ENCODE peak calls at places on chromosomes 11 and 22, in five cellular contexts. J is HFFc6, E is NCI-H1092 treated with DMSO at 0.1 percent for 48 hours, R is globus pallidus, K is anterior cingulate cortex. A is an unnamed sample.

GRCh38 chr22:46086577-46087335 is 63.6 kb upstream of the PPARA start:
- DNase-seq in E (no peak), R (peak), J (no peak), K (no peak), A (no peak)

GRCh38 chr11:67275606-67276409 is 9.5 kb downstream of the GRK2 start:
- DNase-seq in J (no peak), K (no peak), R (no peak), E (no peak), A (no peak)

GRCh38 chr11:67033661-67034166 is 10.8 kb downstream of the SYT12 start:
- DNase-seq in K (peak), E (no peak), J (peak), R (peak), A (peak)

GRCh38 chr11:61092280-61092766 is 10.0 kb upstream of the CD5 start:
- DNase-seq in K (no peak), E (no peak), R (no peak), J (no peak), A (no peak)

GRCh38 chr22:38758276-38758945 is 2.6 kb upstream of the SUN2 start:
- DNase-seq in K (no peak), J (no peak), E (no peak), R (no peak), A (no peak)

GRCh38 chr11:9530901-9531625 is 42.4 kb upstream of the WEE1 start:
- DNase-seq in E (no peak), K (no peak), J (no peak), R (no peak), A (no peak)

GRCh38 chr11:2348986-2349385 is 28.1 kb upstream of the CD81 start:
- DNase-seq in K (no peak), E (no peak), R (no peak), J (peak), A (no peak)

GRCh38 chr11:116948375-116948774 is 111.0 kb upstream of the APOA1 start:
- DNase-seq in J (no peak), K (no peak), E (no peak), R (no peak), A (no peak)

GRCh38 chr11:68374531-68374930 is 62.1 kb downstream of the LRP5 start:
- DNase-seq in K (no peak), R (no peak), J (no peak), E (no peak), A (no peak)

GRCh38 chr11:61833478-61833877 is 5.4 kb downstream of the FADS2 start:
- DNase-seq in R (no peak), E (no peak), J (no peak), K (no peak), A (no peak)

GRCh38 chr11:21105196-21105917 is 436.0 kb downstream of the NELL1 start:
- DNase-seq in K (no peak), E (no peak), J (no peak), R (no peak), A (no peak)

GRCh38 chr11:19828382-19829108 is 115.9 kb downstream of the NAV2 start:
- DNase-seq in R (no peak), E (no peak), J (no peak), K (no peak), A (no peak)

GRCh38 chr11:22460181-22460580 is 122.0 kb downstream of the SLC17A6 start:
- DNase-seq in K (no peak), J (no peak), E (no peak), R (no peak), A (no peak)

GRCh38 chr11:45056529-45056928 is 89.9 kb upstream of the PRDM11 start:
- DNase-seq in K (no peak), R (no peak), E (no peak), J (no peak), A (no peak)

GRCh38 chr22:49824185-49824925 is 3.3 kb downstream of the BRD1 start:
- DNase-seq in E (no peak), J (no peak), R (no peak), K (no peak), A (no peak)

GRCh38 chr11:2400761-2401435 is 348 bp downstream of the TSSC4 start:
- DNase-seq in J (no peak), R (no peak), K (no peak), E (no peak), A (no peak)

GRCh38 chr11:2810401-2811205 is 75.0 kb downstream of the CDKN1C start:
- DNase-seq in R (no peak), E (no peak), K (no peak), J (no peak), A (no peak)

GRCh38 chr22:27116295-27116694 is 458.9 kb downstream of the MIAT start:
- DNase-seq in E (peak), K (no peak), R (no peak), J (no peak), A (no peak)

GRCh38 chr11:76076749-76077148 is 129.6 kb downstream of the WNT11 start:
- DNase-seq in K (no peak), J (no peak), R (no peak), E (no peak), A (no peak)

GRCh38 chr11:59866397-59866796 is at the start of gene TCN1:
- DNase-seq in R (no peak), K (no peak), J (no peak), E (no peak), A (no peak)

GRCh38 chr11:7677801-7678201 is 4.5 kb upstream of the CYB5R2 start:
- DNase-seq in K (no peak), E (no peak), J (peak), R (no peak), A (no peak)

GRCh38 chr22:38740116-38740723 is 15.6 kb downstream of the SUN2 start:
- DNase-seq in J (no peak), E (no peak), K (no peak), R (no peak), A (no peak)

GRCh38 chr22:42920101-42920820 is 63.2 kb upstream of the ARFGAP3 start:
- DNase-seq in R (no peak), E (no peak), J (peak), K (no peak), A (no peak)

GRCh38 chr11:46237248-46238077 is 40.0 kb upstream of the CREB3L1 start:
- DNase-seq in E (no peak), K (peak), R (no peak), J (peak), A (no peak)

GRCh38 chr11:129998905-129999304 is 3.7 kb downstream of the PRDM10 start:
- DNase-seq in E (no peak), R (no peak), J (no peak), K (no peak), A (no peak)

GRCh38 chr11:71466358-71466757 is 13.4 kb downstream of the NADSYN1 start:
- DNase-seq in J (no peak), E (no peak), K (no peak), R (no peak), A (no peak)

GRCh38 chr22:27468712-27469111 is 332.8 kb downstream of the MN1 start:
- DNase-seq in K (no peak), R (no peak), E (no peak), J (no peak), A (no peak)

GRCh38 chr11:122153746-122154145 is 37.7 kb upstream of the BLID start:
- DNase-seq in R (no peak), E (no peak), K (no peak), J (no peak), A (no peak)

GRCh38 chr11:132072880-132073213 is 702.4 kb downstream of the NTM start:
- DNase-seq in E (no peak), K (no peak), J (no peak), R (no peak), A (no peak)

GRCh38 chr22:39546889-39547586 is 14.5 kb upstream of the RPS19BP1 start:
- DNase-seq in E (peak), R (no peak), K (peak), J (no peak), A (peak)